ENCODE peak calls at places on chromosomes 12 and 14, in six cellular contexts. T is GM23338, V is sigmoid colon, D is HepG2, O is upper lobe of left lung, Q is prostate gland. H is an unnamed sample. For H3K4me1 and H3K36me3, the result is how much of the 10 kb centered on the place peaks cover.

GRCh38 chr14:39841088-39841487 is 408.9 kb upstream of the FBXO33 start:
- DNase-seq in T (no peak), V (no peak), D (no peak), O (no peak), Q (no peak), H (no peak)

GRCh38 chr12:27434673-27435565 is 11.6 kb upstream of the SMCO2 start:
- DNase-seq in T (peak), V (no peak), D (no peak), O (no peak), Q (peak), H (no peak)

GRCh38 chr14:101599234-101599885 is 38.1 kb downstream of the DIO3 start:
- DNase-seq in T (no peak), V (no peak), D (no peak), O (no peak), Q (no peak), H (no peak)

GRCh38 chr14:99077076-99077843 is 194.7 kb downstream of the BCL11B start:
- DNase-seq in T (no peak), V (no peak), D (no peak), O (no peak), Q (no peak), H (no peak)

GRCh38 chr12:79566452-79566851 is 124.3 kb downstream of the PAWR start:
- DNase-seq in T (no peak), V (no peak), D (peak), O (no peak), Q (peak), H (no peak)

GRCh38 chr14:97379091-97379531 is 581.9 kb downstream of the VRK1 start:
- DNase-seq in T (peak), V (no peak), D (no peak), O (no peak), Q (no peak), H (no peak)

GRCh38 chr12:113684053-113684907 is 212.6 kb upstream of the LHX5 start:
- DNase-seq in T (peak), V (no peak), D (no peak), O (no peak), Q (no peak), H (no peak)

GRCh38 chr12:40970320-40970907 is 217.7 kb upstream of the PDZRN4 start:
- DNase-seq in T (peak), V (no peak), D (peak), O (no peak), Q (no peak), H (no peak)

GRCh38 chr12:32893008-32893407 is 3.6 kb downstream of the PKP2 start:
- DNase-seq in T (peak), V (no peak), D (peak), O (no peak), Q (no peak), H (no peak)

GRCh38 chr14:105346880-105347586 is 32.5 kb downstream of the PACS2 start:
- DNase-seq in T (no peak), V (no peak), D (no peak), O (no peak), Q (no peak), H (no peak)

GRCh38 chr12:90954921-90955320 is at the start of gene CCER1:
- DNase-seq in T (no peak), V (no peak), D (no peak), O (no peak), Q (no peak), H (peak)

GRCh38 chr12:66418908-66419307 is 116.6 kb downstream of the HELB start:
- DNase-seq in T (no peak), V (no peak), D (no peak), O (no peak), Q (no peak), H (no peak)
- H3K4me1 ChIP-seq in T (under half), V (under half), D (under half), O (under half), Q (under half), H (under half)

GRCh38 chr14:64421166-64421565 is 33.0 kb downstream of the MTHFD1 start:
- DNase-seq in T (no peak), V (no peak), D (no peak), O (no peak), Q (no peak), H (no peak)

GRCh38 chr14:64417771-64418125 is 29.6 kb downstream of the MTHFD1 start:
- DNase-seq in T (no peak), V (no peak), D (no peak), O (no peak), Q (no peak), H (no peak)

GRCh38 chr14:64419003-64419402 is 30.9 kb downstream of the MTHFD1 start:
- DNase-seq in T (no peak), V (no peak), D (no peak), O (no peak), Q (no peak), H (no peak)

GRCh38 chr14:64416348-64416932 is 28.3 kb downstream of the MTHFD1 start:
- DNase-seq in T (no peak), V (no peak), D (no peak), O (no peak), Q (no peak), H (no peak)

GRCh38 chr14:64417042-64417770 is 29.1 kb downstream of the MTHFD1 start:
- DNase-seq in T (no peak), V (no peak), D (no peak), O (no peak), Q (no peak), H (no peak)
- H3K36me3 ChIP-seq in T (half or more), V (half or more), D (half or more), O (half or more), Q (under half), H (under half)

GRCh38 chr14:72825486-72825885 is 68.4 kb downstream of the DPF3 start:
- DNase-seq in T (no peak), V (no peak), D (no peak), O (no peak), Q (no peak), H (no peak)
- TF ChIP-seq POLR2AphosphoS5 in T (no peak), V (no peak), D (no peak), O (no peak), Q (no peak), H (no peak)

DNA sequence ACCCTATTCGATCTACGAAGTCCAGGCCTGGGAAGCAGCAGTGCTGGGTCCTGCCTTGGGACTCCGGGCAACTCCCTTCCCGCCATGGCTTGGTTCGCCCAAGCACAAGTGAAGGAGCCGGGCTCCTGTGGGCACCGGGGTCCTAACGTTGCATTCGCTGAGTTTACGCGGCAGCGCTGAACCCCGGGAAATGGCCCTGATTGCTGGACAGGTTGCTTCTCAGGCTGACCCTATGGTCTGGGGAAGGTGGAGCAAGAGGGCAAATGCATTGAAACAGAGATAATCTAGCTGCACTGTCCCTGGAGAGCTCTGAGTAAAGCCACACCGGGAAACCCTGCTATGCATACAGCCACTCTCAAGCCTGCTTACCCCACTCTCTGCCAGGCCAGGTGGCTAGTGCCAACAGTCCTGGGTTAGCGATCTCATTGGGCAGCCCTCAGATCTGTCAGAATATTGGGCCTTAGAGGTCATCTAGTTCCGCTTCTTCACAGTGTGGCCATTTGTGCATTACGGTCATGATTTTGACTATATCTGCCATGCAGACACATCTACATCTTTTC is 11.3 kb downstream of the SYNE3 start:
- DNase-seq in T (no peak), V (peak), D (no peak), O (no peak), Q (no peak), H (peak)
- H3K4me1 ChIP-seq in T (under half), V (under half), D (under half), O (under half), Q (under half), H (under half)

DNA sequence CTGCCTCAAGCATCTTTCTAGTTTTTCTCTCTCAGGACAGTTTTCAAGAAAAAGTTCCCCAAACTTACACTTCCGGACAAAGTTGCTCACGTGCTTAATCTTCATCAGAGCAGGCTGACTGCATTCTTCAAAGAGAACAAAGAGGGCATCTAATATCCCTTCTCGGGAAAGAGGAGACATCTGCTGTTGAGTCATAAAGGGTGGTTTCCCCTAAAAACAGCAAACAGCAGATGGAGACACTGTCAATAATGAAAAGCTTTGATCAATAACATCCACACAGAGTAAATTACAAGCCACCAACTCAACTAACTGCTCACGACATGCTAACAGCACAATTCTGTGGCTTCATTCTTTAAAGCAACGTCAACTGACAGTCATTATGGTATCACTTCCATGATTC is 8.1 kb downstream of the CIT start:
- DNase-seq in T (no peak), V (no peak), D (no peak), O (no peak), Q (no peak), H (no peak)
- H3K36me3 ChIP-seq in T (under half), V (under half), D (under half), O (under half), Q (under half), H (half or more)

GRCh38 chr12:6606331-6607131 is 648 bp downstream of the CHD4 start:
- DNase-seq in T (peak), V (peak), D (peak), O (peak), Q (peak), H (peak)
- TF ChIP-seq POLR2AphosphoS5 in T (no peak), V (peak), D (no peak), O (peak), Q (no peak), H (peak)

DNA sequence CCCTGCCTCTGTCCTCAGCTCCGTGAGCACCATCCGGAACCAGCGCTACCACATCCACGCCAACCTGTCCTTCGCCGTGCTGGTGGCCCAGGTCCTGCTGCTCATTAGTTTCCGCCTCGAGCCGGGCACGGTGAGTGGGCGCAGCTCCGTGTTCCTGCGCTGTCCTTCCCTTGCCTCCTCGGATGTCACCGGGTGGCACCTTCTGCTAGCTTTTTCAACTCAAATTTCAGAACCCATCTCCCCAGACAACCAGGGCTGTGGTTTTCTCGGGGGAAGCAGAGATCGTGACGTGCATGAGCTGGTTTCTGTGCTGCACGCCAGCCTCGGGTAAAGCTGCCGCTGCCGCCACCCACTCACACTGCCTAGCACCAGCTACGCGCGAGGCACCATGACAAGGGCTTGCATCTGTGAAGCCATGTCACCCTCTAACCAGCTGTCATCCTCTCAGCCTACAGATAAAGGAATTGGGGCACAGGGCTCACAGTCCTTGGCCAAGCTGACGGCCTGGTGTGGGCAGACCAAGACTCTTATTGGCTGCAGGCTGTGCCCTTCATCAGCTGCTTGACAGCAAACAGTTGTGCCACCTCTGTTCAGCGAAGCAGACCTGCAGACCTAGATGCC is 152.1 kb downstream of the ADGRD1 start:
- DNase-seq in T (no peak), V (no peak), D (no peak), O (peak), Q (no peak), H (peak)
- H3K4me1 ChIP-seq in T (under half), V (under half), D (under half), O (under half), Q (under half), H (under half)

GRCh38 chr14:88597038-88597437 is 34.2 kb downstream of the ZC3H14 start:
- DNase-seq in T (no peak), V (no peak), D (no peak), O (no peak), Q (no peak), H (no peak)
- H3K36me3 ChIP-seq in T (under half), V (half or more), D (half or more), O (half or more), Q (under half), H (under half)